ENCODE peak calls at places on chromosomes 6 and 20, in six cellular contexts. G is CD8-positive, alpha-beta T cell; T is endodermal cell; S is lung; B is IMR-90; X is ovary. P is an unnamed sample. For H3K4me1, the result is how much of the 10 kb centered on the place peaks cover.

GRCh38 chr6:141321486-141322347 is 811.0 kb upstream of the GJE1 start:
- DNase-seq in B (peak), X (no peak), T (no peak), S (no peak), G (no peak), P (no peak)

GRCh38 chr6:2529217-2529719 is 221.5 kb downstream of the MYLK4 start:
- DNase-seq in X (no peak), S (no peak), G (no peak), T (no peak), B (no peak), P (no peak)

GRCh38 chr6:18990313-18990978 is 603.3 kb downstream of the RNF144B start:
- DNase-seq in S (peak), G (peak), T (peak), X (peak), B (peak), P (peak)

GRCh38 chr6:89734526-89734925 is 85.1 kb downstream of the MDN1 start:
- DNase-seq in S (no peak), X (no peak), G (no peak), B (peak), T (no peak), P (no peak)

GRCh38 chr6:114007451-114007953 is 36.6 kb upstream of the HDAC2 start:
- DNase-seq in G (no peak), X (no peak), S (no peak), T (no peak), B (no peak), P (no peak)

GRCh38 chr6:158630944-158631616 is 13.5 kb downstream of the DYNLT1 start:
- DNase-seq in T (peak), X (peak), B (peak), G (no peak), S (no peak), P (no peak)

GRCh38 chr6:109187399-109188114 is 92.2 kb downstream of the CEP57L1 start:
- DNase-seq in G (peak), B (peak), T (peak), X (peak), S (peak), P (peak)

GRCh38 chr6:3165631-3166534 is 8.5 kb upstream of the TUBB2A start:
- DNase-seq in S (no peak), G (no peak), T (peak), B (peak), X (no peak), P (peak)

GRCh38 chr6:79296211-79296610 is 61.7 kb upstream of the HMGN3 start:
- DNase-seq in T (no peak), S (no peak), X (no peak), B (no peak), G (no peak), P (no peak)

GRCh38 chr20:45343445-45343866 is 4.8 kb downstream of the SDC4 start:
- DNase-seq in T (peak), G (no peak), S (peak), X (no peak), B (no peak), P (no peak)
- H3K4me3 ChIP-seq in T (peak), G (no peak), S (no peak), X (no peak), B (no peak), P (no peak)

GRCh38 chr6:41733349-41733706 is 2.1 kb downstream of the TFEB start:
- DNase-seq in X (no peak), G (no peak), B (no peak), S (no peak), T (no peak), P (no peak)
- H3K4me1 ChIP-seq in X (under half), G (half or more), B (under half), S (under half), T (under half), P (under half)

DNA sequence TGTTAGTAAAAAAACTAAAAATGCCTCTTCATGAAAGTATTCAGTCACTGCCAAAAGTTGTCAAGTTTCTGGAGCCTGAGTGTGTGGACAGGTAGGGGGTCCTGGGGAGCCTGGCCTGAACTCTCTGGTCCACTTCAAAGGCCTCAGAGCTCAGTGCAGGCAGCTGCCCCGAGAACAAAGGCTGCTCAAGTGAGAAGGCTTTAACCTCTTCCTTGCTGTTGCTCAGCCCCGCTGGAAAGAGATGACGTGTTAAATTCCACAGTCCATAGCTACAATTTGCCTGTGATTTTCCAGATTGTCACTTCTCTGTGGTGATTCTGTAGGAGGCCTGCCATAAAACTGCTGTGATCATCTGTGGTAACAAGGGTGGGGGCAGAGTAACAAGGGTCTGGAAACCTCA is 96.9 kb downstream of the FAM120B start:
- DNase-seq in B (peak), T (peak), G (no peak), S (no peak), X (no peak), P (no peak)
- H3K4me3 ChIP-seq in B (no peak), T (no peak), G (no peak), S (no peak), X (no peak), P (no peak)

DNA sequence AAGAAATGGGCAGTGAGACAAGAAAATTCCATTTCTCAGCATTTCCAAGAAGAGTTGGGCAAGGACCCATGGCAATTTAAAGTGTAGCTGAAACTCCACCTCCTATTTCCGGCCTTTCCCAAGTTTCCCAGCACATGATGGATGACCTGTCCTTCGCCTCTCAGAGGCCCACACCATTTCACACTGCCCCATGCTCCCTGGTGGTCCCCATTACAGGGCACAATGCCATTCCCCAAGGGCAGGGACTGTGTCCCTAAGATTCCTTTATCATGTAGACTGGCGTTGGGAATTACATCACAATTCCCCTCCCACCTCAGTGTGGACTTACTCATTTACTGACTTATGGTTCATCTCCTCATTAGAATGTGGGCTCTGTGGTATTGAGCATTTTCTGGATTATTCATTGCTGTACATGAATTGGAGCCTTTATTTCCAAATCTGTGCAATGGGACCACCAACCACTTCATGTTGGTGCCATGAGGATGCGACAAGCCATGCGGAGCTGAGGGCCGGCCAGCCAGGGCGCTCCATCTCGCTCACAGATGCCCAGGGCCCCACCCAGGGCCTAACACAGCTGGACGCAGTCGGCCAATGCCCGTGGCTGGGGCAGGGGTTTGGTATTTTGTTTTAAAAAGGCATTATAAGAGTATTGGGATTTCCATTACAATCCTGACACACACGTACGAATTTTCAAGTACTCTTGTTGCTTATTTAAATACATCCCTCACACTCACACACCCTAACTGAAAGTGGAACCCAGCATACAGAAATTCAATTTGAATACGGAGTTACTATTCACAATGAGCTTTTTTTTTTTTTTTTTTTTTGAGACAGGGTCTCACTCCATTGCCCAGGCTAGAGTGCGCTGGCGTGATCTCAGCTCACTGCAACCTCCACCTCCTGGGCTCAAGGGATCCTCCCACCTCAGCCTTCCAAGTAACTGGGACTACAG is 5.4 kb downstream of the ACSS1 start:
- DNase-seq in T (peak), X (peak), G (no peak), B (no peak), S (no peak), P (no peak)
- H3K4me1 ChIP-seq in T (under half), X (half or more), G (under half), B (under half), S (half or more), P (under half)

DNA sequence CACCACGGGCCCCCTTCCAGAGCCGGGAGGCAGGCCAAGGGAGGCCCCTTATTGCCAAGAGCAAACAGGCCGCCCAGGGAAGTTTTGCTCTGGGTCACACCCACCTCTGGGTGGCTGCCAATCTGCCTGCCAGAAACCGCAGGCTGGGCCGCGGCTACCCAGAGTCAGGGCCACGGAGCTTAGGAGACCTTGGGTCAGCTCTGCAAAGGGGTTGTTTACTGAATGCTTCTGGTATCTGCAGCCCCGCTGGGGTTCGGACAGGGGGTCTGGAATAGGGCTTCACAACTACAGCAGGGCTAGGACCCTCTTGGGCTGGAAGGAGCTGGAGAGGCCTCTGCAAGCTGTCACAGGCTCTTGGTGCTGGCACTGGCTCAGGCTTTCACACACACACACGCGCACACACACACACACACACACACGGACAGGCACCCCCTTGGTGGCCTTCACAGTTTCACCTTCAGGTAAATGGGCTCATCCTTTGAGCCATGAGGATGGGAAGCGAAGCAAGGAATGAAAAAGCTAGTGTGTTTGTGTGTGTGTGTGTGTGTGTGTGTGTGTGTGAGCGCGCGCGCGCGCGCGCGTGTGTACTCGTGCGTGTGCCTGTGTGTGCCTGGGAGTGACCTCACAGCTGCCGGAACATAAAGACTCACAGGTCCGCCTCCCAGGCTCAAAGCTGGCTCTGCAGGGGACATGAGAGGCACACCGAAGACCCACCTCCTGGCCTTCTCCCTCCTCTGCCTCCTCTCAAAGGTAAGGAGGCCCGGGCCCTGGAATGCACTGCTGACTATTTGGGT is at the start of gene CCN5:
- DNase-seq in X (peak), B (peak), T (no peak), G (no peak), S (peak), P (no peak)
- H3K4me3 ChIP-seq in X (peak), B (no peak), T (no peak), G (no peak), S (no peak), P (no peak)

DNA sequence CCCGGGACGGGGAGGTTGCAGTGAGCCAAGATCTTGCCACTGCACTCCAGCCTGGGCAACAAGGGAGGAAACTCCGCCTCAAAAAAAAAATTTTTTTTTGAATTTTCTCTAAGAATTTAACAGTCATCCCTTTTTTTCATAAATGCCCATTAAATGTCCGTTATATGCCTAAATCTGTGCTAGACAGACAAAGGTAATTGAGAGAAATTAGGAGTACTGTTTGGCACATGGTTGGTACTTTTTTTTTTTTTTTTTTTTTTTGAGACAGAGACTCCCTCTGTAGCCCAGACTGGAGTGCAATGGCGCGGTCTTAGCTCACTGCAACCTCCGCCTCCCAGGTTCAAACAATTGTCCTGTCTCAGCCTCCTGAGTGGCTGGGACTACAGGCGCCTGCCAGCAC is 1.7 kb downstream of the PCMT1 start:
- DNase-seq in T (no peak), B (no peak), S (no peak), G (no peak), X (no peak), P (no peak)
- H3K4me1 ChIP-seq in T (under half), B (under half), S (under half), G (under half), X (under half), P (under half)